ENCODE peak calls at places on chromosomes 3 and 15, in ten cellular contexts. One of them, this sample, is unnamed.
A peak's percentile ranks its signal among the peaks of the same experiment; 100 is the strongest.

GRCh38 chr3:122102191-122102935 is 47.2 kb downstream of the CD86 start:
- DNase-seq in HFFc6: no peak
- DNase-seq in sigmoid colon: no peak
- DNase-seq in BE2C: no peak
- DNase-seq in omental fat pad: no peak
- DNase-seq in brain microvascular endothelial cell: no peak
- DNase-seq in OCI-LY7: no peak
- DNase-seq in breast epithelium: no peak
- DNase-seq in Calu3: no peak
- DNase-seq in fibroblast of pulmonary artery: no peak
- DNase-seq in this sample: no peak

GRCh38 chr3:104750581-104750980 is 616.1 kb upstream of the ALCAM start:
- DNase-seq in HFFc6: no peak
- DNase-seq in Calu3: no peak
- DNase-seq in OCI-LY7: no peak
- DNase-seq in omental fat pad: no peak
- DNase-seq in brain microvascular endothelial cell: no peak
- DNase-seq in breast epithelium: no peak
- DNase-seq in fibroblast of pulmonary artery: no peak
- DNase-seq in BE2C: no peak
- DNase-seq in sigmoid colon: no peak
- DNase-seq in this sample: no peak

GRCh38 chr15:45795487-45796069 is 160.7 kb downstream of the SQOR start:
- DNase-seq in HFFc6: peak; percentile 37
- DNase-seq in breast epithelium: no peak
- DNase-seq in Calu3: peak; percentile 59
- DNase-seq in BE2C: peak; percentile 38
- DNase-seq in sigmoid colon: no peak
- DNase-seq in brain microvascular endothelial cell: peak; percentile 24
- DNase-seq in omental fat pad: no peak
- DNase-seq in OCI-LY7: peak; percentile 65
- DNase-seq in fibroblast of pulmonary artery: peak; percentile 80
- DNase-seq in this sample: no peak

GRCh38 chr15:100596792-100597191 is 5.2 kb downstream of the LINS1 start:
- DNase-seq in omental fat pad: peak; percentile 31
- DNase-seq in Calu3: no peak
- DNase-seq in breast epithelium: peak; percentile 76
- DNase-seq in HFFc6: no peak
- DNase-seq in fibroblast of pulmonary artery: peak; percentile 24
- DNase-seq in BE2C: no peak
- DNase-seq in brain microvascular endothelial cell: no peak
- DNase-seq in sigmoid colon: no peak
- DNase-seq in OCI-LY7: no peak
- DNase-seq in this sample: no peak

GRCh38 chr3:158808697-158809096 is 6.8 kb downstream of the MFSD1 start:
- DNase-seq in brain microvascular endothelial cell: peak; percentile 78
- DNase-seq in sigmoid colon: no peak
- DNase-seq in breast epithelium: no peak
- DNase-seq in BE2C: no peak
- DNase-seq in Calu3: no peak
- DNase-seq in OCI-LY7: no peak
- DNase-seq in omental fat pad: no peak
- DNase-seq in HFFc6: peak; percentile 83
- DNase-seq in fibroblast of pulmonary artery: peak; percentile 23
- DNase-seq in this sample: no peak

GRCh38 chr3:32934150-32934742 is 17.2 kb upstream of the CCR4 start:
- DNase-seq in sigmoid colon: no peak
- DNase-seq in OCI-LY7: peak; percentile 20
- DNase-seq in BE2C: no peak
- DNase-seq in omental fat pad: no peak
- DNase-seq in brain microvascular endothelial cell: no peak
- DNase-seq in breast epithelium: no peak
- DNase-seq in HFFc6: no peak
- DNase-seq in Calu3: peak; percentile 9
- DNase-seq in fibroblast of pulmonary artery: peak; percentile 40
- DNase-seq in this sample: no peak

GRCh38 chr3:115790759-115791158 is 167.4 kb downstream of the GAP43 start:
- DNase-seq in fibroblast of pulmonary artery: peak; percentile 96
- DNase-seq in sigmoid colon: no peak
- DNase-seq in HFFc6: peak; percentile 93
- DNase-seq in BE2C: peak; percentile 38
- DNase-seq in Calu3: peak; percentile 77
- DNase-seq in breast epithelium: no peak
- DNase-seq in brain microvascular endothelial cell: peak; percentile 98
- DNase-seq in OCI-LY7: no peak
- DNase-seq in omental fat pad: no peak
- DNase-seq in this sample: no peak

GRCh38 chr3:124878561-124879394 is 8.4 kb downstream of the ITGB5 start:
- DNase-seq in OCI-LY7: no peak
- DNase-seq in omental fat pad: no peak
- DNase-seq in HFFc6: peak; percentile 94
- DNase-seq in breast epithelium: peak; percentile 65
- DNase-seq in BE2C: no peak
- DNase-seq in sigmoid colon: peak; percentile 75
- DNase-seq in brain microvascular endothelial cell: peak; percentile 91
- DNase-seq in fibroblast of pulmonary artery: peak; percentile 91
- DNase-seq in Calu3: peak; percentile 72
- DNase-seq in this sample: peak; percentile 48

GRCh38 chr15:38996111-38996541 is 431.5 kb upstream of the RASGRP1 start:
- DNase-seq in brain microvascular endothelial cell: peak; percentile 67
- DNase-seq in breast epithelium: no peak
- DNase-seq in BE2C: no peak
- DNase-seq in sigmoid colon: no peak
- DNase-seq in OCI-LY7: no peak
- DNase-seq in omental fat pad: no peak
- DNase-seq in Calu3: no peak
- DNase-seq in HFFc6: peak; percentile 89
- DNase-seq in fibroblast of pulmonary artery: peak; percentile 95
- DNase-seq in this sample: no peak

GRCh38 chr15:38991701-38992100 is 427.1 kb upstream of the RASGRP1 start:
- DNase-seq in sigmoid colon: no peak
- DNase-seq in brain microvascular endothelial cell: no peak
- DNase-seq in omental fat pad: no peak
- DNase-seq in BE2C: no peak
- DNase-seq in breast epithelium: no peak
- DNase-seq in HFFc6: no peak
- DNase-seq in fibroblast of pulmonary artery: peak; percentile 59
- DNase-seq in Calu3: no peak
- DNase-seq in OCI-LY7: no peak
- DNase-seq in this sample: no peak

GRCh38 chr15:38994310-38994709 is 429.7 kb upstream of the RASGRP1 start:
- DNase-seq in Calu3: no peak
- DNase-seq in fibroblast of pulmonary artery: peak; percentile 72
- DNase-seq in sigmoid colon: no peak
- DNase-seq in BE2C: no peak
- DNase-seq in OCI-LY7: no peak
- DNase-seq in brain microvascular endothelial cell: no peak
- DNase-seq in omental fat pad: no peak
- DNase-seq in breast epithelium: no peak
- DNase-seq in HFFc6: no peak
- DNase-seq in this sample: no peak

GRCh38 chr15:38992541-38993334 is 428.1 kb upstream of the RASGRP1 start:
- DNase-seq in OCI-LY7: no peak
- DNase-seq in brain microvascular endothelial cell: no peak
- DNase-seq in sigmoid colon: no peak
- DNase-seq in HFFc6: no peak
- DNase-seq in fibroblast of pulmonary artery: peak; percentile 59
- DNase-seq in BE2C: no peak
- DNase-seq in breast epithelium: no peak
- DNase-seq in Calu3: no peak
- DNase-seq in omental fat pad: no peak
- DNase-seq in this sample: no peak

GRCh38 chr15:38991126-38991525 is 426.5 kb upstream of the RASGRP1 start:
- DNase-seq in sigmoid colon: no peak
- DNase-seq in HFFc6: peak; percentile 44
- DNase-seq in OCI-LY7: no peak
- DNase-seq in omental fat pad: no peak
- DNase-seq in fibroblast of pulmonary artery: peak; percentile 82
- DNase-seq in BE2C: no peak
- DNase-seq in Calu3: no peak
- DNase-seq in brain microvascular endothelial cell: peak; percentile 40
- DNase-seq in breast epithelium: no peak
- DNase-seq in this sample: no peak
- TF ChIP-seq CTCF in sigmoid colon: no peak
- TF ChIP-seq CTCF in HFFc6: peak; percentile 77
- TF ChIP-seq CTCF in OCI-LY7: peak; percentile 50
- TF ChIP-seq CTCF in omental fat pad: no peak
- TF ChIP-seq CTCF in fibroblast of pulmonary artery: peak; percentile 63
- TF ChIP-seq CTCF in BE2C: peak; percentile 56
- TF ChIP-seq CTCF in Calu3: peak; percentile 28
- TF ChIP-seq CTCF in brain microvascular endothelial cell: peak; percentile 65
- TF ChIP-seq CTCF in breast epithelium: peak; percentile 17
- TF ChIP-seq CTCF in this sample: peak; percentile 41

DNA sequence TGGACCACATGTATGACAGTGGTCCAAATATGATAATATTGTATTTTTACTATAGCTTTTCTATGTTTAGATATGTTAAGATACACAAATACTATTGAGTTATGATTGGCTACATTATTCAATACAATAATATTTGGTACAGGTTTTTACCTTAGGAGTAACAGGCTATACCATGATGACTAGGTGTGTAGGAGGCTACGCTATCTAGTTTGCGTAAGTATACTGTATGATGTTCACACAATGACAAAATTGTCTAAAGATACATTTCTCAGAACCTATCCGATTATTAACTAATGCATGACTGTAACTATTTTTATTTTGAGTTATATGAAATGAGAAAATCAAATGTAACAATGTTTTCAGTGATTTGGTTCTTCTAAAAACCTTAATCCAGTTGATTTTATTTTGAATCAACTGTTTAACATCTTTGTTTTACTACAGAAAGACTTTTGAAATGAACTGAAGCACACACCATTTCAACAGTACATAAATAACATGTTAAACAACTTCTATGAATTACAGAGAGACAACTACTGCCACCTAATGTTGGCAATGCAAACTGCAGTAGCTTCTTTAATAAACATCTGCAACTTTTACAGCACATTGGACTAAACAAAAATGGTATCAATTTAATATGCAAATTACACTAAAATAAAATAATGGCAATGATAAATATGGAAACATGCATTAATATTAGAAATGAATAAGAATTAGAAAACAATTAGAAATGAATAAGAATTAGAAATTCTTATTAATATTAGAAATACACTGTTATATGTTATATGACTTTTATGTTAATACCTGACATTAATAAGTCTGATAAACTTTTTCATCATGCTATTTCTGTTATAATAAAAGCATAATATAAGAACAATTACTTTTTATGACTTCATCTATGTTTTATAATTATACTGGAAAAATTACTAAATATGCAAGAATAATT is 255.7 kb downstream of the MBNL1 start:
- DNase-seq in brain microvascular endothelial cell: peak; percentile 69
- DNase-seq in BE2C: peak; percentile 25
- DNase-seq in HFFc6: peak; percentile 45
- DNase-seq in sigmoid colon: no peak
- DNase-seq in OCI-LY7: peak; percentile 56
- DNase-seq in fibroblast of pulmonary artery: peak; percentile 83
- DNase-seq in breast epithelium: no peak
- DNase-seq in Calu3: peak; percentile 57
- DNase-seq in omental fat pad: peak; percentile 42
- DNase-seq in this sample: peak; percentile 30
- TF ChIP-seq CTCF in brain microvascular endothelial cell: peak; percentile 64
- TF ChIP-seq CTCF in BE2C: peak; percentile 79
- TF ChIP-seq CTCF in HFFc6: peak; percentile 90
- TF ChIP-seq CTCF in sigmoid colon: peak; percentile 80
- TF ChIP-seq CTCF in OCI-LY7: peak; percentile 98
- TF ChIP-seq CTCF in fibroblast of pulmonary artery: peak; percentile 80
- TF ChIP-seq CTCF in breast epithelium: peak; percentile 60
- TF ChIP-seq CTCF in Calu3: peak; percentile 83
- TF ChIP-seq CTCF in omental fat pad: no peak
- TF ChIP-seq CTCF in this sample: peak; percentile 85

DNA sequence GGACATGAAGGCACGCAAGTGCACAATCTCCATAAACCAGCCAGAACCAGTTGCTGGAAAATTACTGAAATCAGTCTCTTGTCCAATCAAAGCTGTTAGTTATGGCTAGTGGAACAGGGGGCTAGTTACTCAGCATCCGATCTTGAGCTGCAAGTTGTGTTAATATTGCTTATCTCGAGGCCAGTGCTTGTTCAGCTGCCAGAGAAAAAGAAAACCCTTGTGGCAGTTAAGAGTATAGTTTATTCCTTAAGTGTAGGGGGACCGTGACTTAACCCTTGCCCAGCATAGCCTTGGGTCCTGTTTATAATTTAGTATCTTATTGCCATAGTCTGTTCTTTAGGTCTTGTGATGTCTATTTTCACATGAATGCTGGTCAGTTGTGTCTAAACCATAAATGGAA is 268.5 kb downstream of the CD47 start:
- DNase-seq in Calu3: no peak
- DNase-seq in sigmoid colon: no peak
- DNase-seq in OCI-LY7: no peak
- DNase-seq in breast epithelium: no peak
- DNase-seq in omental fat pad: no peak
- DNase-seq in fibroblast of pulmonary artery: no peak
- DNase-seq in HFFc6: no peak
- DNase-seq in BE2C: no peak
- DNase-seq in brain microvascular endothelial cell: no peak
- DNase-seq in this sample: no peak
- TF ChIP-seq CTCF in Calu3: no peak
- TF ChIP-seq CTCF in sigmoid colon: no peak
- TF ChIP-seq CTCF in OCI-LY7: no peak
- TF ChIP-seq CTCF in breast epithelium: no peak
- TF ChIP-seq CTCF in omental fat pad: no peak
- TF ChIP-seq CTCF in fibroblast of pulmonary artery: no peak
- TF ChIP-seq CTCF in HFFc6: peak; percentile 10
- TF ChIP-seq CTCF in BE2C: no peak
- TF ChIP-seq CTCF in brain microvascular endothelial cell: no peak
- TF ChIP-seq CTCF in this sample: no peak

DNA sequence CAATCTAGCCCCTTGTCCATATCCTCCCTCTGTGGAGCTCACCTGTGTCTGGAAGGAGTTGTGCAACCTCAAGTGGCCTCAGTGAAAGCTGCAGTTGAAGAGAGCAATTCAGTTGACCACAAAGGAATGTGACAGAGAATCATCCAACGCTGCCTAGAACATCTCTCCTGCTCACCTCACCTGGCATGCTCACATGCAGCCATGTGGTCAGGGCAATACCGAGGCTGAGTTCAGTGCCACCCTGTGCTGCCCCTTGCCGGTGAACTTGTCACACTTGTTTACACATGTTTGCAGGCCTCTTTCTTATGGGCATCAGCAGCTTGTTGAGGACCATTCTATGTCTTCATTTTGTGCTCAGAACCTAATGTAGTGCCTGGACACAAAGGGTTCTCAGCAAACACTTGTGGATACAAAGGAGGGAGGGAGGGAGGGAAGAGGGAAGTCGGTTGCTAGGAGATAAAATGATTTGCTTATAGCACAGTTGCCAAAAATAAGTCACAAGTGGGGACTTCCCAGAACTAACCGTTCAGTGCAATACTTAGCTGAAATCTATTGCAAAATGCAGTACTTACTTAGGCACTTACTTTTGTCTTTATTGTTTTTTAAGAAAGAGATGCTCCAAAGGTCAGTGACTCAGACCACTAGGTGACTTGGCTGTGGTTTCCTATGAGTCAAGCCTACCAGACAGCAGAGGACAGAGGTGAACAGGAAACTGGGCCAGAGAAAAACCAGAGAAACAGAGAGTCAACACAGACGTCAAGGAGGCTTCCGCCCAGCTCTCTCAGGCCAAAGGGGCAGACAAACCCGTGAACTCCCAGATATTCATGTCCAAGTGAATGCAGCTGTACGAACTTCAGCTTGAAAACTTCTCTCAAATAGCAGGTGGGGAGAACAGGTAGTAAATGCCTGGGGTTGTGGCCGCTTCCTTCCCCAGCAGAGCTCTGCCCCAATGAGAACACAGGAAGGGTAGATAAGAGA is 227.8 kb upstream of the CTNNB1 start:
- DNase-seq in omental fat pad: peak; percentile 42
- DNase-seq in BE2C: no peak
- DNase-seq in sigmoid colon: peak; percentile 93
- DNase-seq in fibroblast of pulmonary artery: peak; percentile 99
- DNase-seq in brain microvascular endothelial cell: peak; percentile 99
- DNase-seq in Calu3: peak; percentile 63
- DNase-seq in OCI-LY7: peak; percentile 57
- DNase-seq in HFFc6: peak; percentile 92
- DNase-seq in breast epithelium: peak; percentile 75
- DNase-seq in this sample: peak; percentile 64
- TF ChIP-seq CTCF in omental fat pad: no peak
- TF ChIP-seq CTCF in BE2C: no peak
- TF ChIP-seq CTCF in sigmoid colon: no peak
- TF ChIP-seq CTCF in fibroblast of pulmonary artery: no peak
- TF ChIP-seq CTCF in brain microvascular endothelial cell: no peak
- TF ChIP-seq CTCF in Calu3: no peak
- TF ChIP-seq CTCF in OCI-LY7: no peak
- TF ChIP-seq CTCF in HFFc6: no peak
- TF ChIP-seq CTCF in breast epithelium: peak; percentile 16
- TF ChIP-seq CTCF in this sample: no peak